ENCODE peak calls at places on chromosomes 11 and 22, in six cellular contexts. One of them, this sample, is unnamed.

GRCh38 chr11:133966147-133966546 is 9.4 kb upstream of the IGSF9B start:
- DNase-seq in BJ: no peak
- DNase-seq in amniotic stem cell: no peak
- DNase-seq in MG63: no peak
- DNase-seq in heart left ventricle: peak
- DNase-seq in NCI-H146: no peak
- DNase-seq in this sample: peak

GRCh38 chr11:44324787-44325525 is 15.0 kb upstream of the ALX4 start:
- DNase-seq in BJ: no peak
- DNase-seq in amniotic stem cell: no peak
- DNase-seq in MG63: no peak
- DNase-seq in heart left ventricle: no peak
- DNase-seq in NCI-H146: peak
- DNase-seq in this sample: peak

GRCh38 chr11:70078095-70078795 is at the start of gene ANO1:
- DNase-seq in BJ: no peak
- DNase-seq in amniotic stem cell: no peak
- DNase-seq in MG63: peak
- DNase-seq in heart left ventricle: no peak
- DNase-seq in NCI-H146: no peak
- DNase-seq in this sample: no peak

GRCh38 chr22:17314472-17314871 is 54.8 kb upstream of the CECR2 start:
- DNase-seq in BJ: no peak
- DNase-seq in amniotic stem cell: no peak
- DNase-seq in MG63: no peak
- DNase-seq in heart left ventricle: no peak
- DNase-seq in NCI-H146: peak
- DNase-seq in this sample: no peak

GRCh38 chr11:746289-747175 is 732 bp upstream of the TALDO1 start:
- DNase-seq in BJ: no peak
- DNase-seq in amniotic stem cell: no peak
- DNase-seq in MG63: no peak
- DNase-seq in heart left ventricle: no peak
- DNase-seq in NCI-H146: peak
- DNase-seq in this sample: peak

GRCh38 chr22:30224161-30224857 is 22.2 kb downstream of the LIF start:
- DNase-seq in BJ: peak
- DNase-seq in amniotic stem cell: no peak
- DNase-seq in MG63: peak
- DNase-seq in heart left ventricle: no peak
- DNase-seq in NCI-H146: no peak
- DNase-seq in this sample: no peak

GRCh38 chr22:45518580-45518991 is 15.9 kb downstream of the FBLN1 start:
- DNase-seq in BJ: no peak
- DNase-seq in amniotic stem cell: no peak
- DNase-seq in MG63: no peak
- DNase-seq in heart left ventricle: no peak
- DNase-seq in NCI-H146: no peak
- DNase-seq in this sample: no peak

GRCh38 chr11:103078710-103079109 is 13.2 kb downstream of the DCUN1D5 start:
- DNase-seq in BJ: no peak
- DNase-seq in amniotic stem cell: no peak
- DNase-seq in MG63: no peak
- DNase-seq in heart left ventricle: no peak
- DNase-seq in NCI-H146: no peak
- DNase-seq in this sample: no peak

GRCh38 chr11:89625171-89625570 is 84.9 kb upstream of the TRIM77 start:
- DNase-seq in BJ: no peak
- DNase-seq in amniotic stem cell: no peak
- DNase-seq in MG63: no peak
- DNase-seq in heart left ventricle: no peak
- DNase-seq in NCI-H146: peak
- DNase-seq in this sample: no peak

GRCh38 chr22:20009582-20010306 is 6.9 kb downstream of the ARVCF start:
- DNase-seq in BJ: no peak
- DNase-seq in amniotic stem cell: no peak
- DNase-seq in MG63: no peak
- DNase-seq in heart left ventricle: peak
- DNase-seq in NCI-H146: no peak
- DNase-seq in this sample: no peak

GRCh38 chr11:78532991-78533861 is 41.4 kb downstream of the NARS2 start:
- DNase-seq in BJ: no peak
- DNase-seq in amniotic stem cell: no peak
- DNase-seq in MG63: no peak
- DNase-seq in heart left ventricle: no peak
- DNase-seq in NCI-H146: no peak
- DNase-seq in this sample: no peak

GRCh38 chr22:40203568-40203967 is 25.8 kb downstream of the TNRC6B start:
- DNase-seq in BJ: no peak
- DNase-seq in amniotic stem cell: no peak
- DNase-seq in MG63: no peak
- DNase-seq in heart left ventricle: no peak
- DNase-seq in NCI-H146: peak
- DNase-seq in this sample: no peak

GRCh38 chr11:115411114-115411513 is 93.1 kb downstream of the CADM1 start:
- DNase-seq in BJ: no peak
- DNase-seq in amniotic stem cell: no peak
- DNase-seq in MG63: no peak
- DNase-seq in heart left ventricle: no peak
- DNase-seq in NCI-H146: no peak
- DNase-seq in this sample: no peak

GRCh38 chr11:69010361-69010891 is 2.6 kb downstream of the MRGPRF start:
- DNase-seq in BJ: no peak
- DNase-seq in amniotic stem cell: no peak
- DNase-seq in MG63: no peak
- DNase-seq in heart left ventricle: no peak
- DNase-seq in NCI-H146: peak
- DNase-seq in this sample: no peak

GRCh38 chr11:87859583-87859982 is 315.7 kb downstream of the RAB38 start:
- DNase-seq in BJ: no peak
- DNase-seq in amniotic stem cell: no peak
- DNase-seq in MG63: no peak
- DNase-seq in heart left ventricle: no peak
- DNase-seq in NCI-H146: no peak
- DNase-seq in this sample: peak

GRCh38 chr11:96309001-96309642 is 33.9 kb downstream of the MAML2 start:
- DNase-seq in BJ: no peak
- DNase-seq in amniotic stem cell: no peak
- DNase-seq in MG63: no peak
- DNase-seq in heart left ventricle: no peak
- DNase-seq in NCI-H146: no peak
- DNase-seq in this sample: no peak

GRCh38 chr11:87056091-87056490 is 18.4 kb downstream of the TMEM135 start:
- DNase-seq in BJ: no peak
- DNase-seq in amniotic stem cell: no peak
- DNase-seq in MG63: no peak
- DNase-seq in heart left ventricle: no peak
- DNase-seq in NCI-H146: no peak
- DNase-seq in this sample: no peak

GRCh38 chr11:440065-441042 is 1.5 kb downstream of the ANO9 start:
- DNase-seq in BJ: no peak
- DNase-seq in amniotic stem cell: no peak
- DNase-seq in MG63: no peak
- DNase-seq in heart left ventricle: no peak
- DNase-seq in NCI-H146: no peak
- DNase-seq in this sample: no peak

GRCh38 chr11:69552951-69553350 is 71.5 kb downstream of the LINC01488 start:
- DNase-seq in BJ: no peak
- DNase-seq in amniotic stem cell: no peak
- DNase-seq in MG63: no peak
- DNase-seq in heart left ventricle: no peak
- DNase-seq in NCI-H146: no peak
- DNase-seq in this sample: no peak

GRCh38 chr11:4636962-4637661 is at the start of gene OR51D1:
- DNase-seq in BJ: no peak
- DNase-seq in amniotic stem cell: no peak
- DNase-seq in MG63: peak
- DNase-seq in heart left ventricle: peak
- DNase-seq in NCI-H146: peak
- DNase-seq in this sample: peak

GRCh38 chr11:76846441-76846840 is 14.3 kb upstream of the ACER3 start:
- DNase-seq in BJ: no peak
- DNase-seq in amniotic stem cell: no peak
- DNase-seq in MG63: no peak
- DNase-seq in heart left ventricle: no peak
- DNase-seq in NCI-H146: no peak
- DNase-seq in this sample: no peak

GRCh38 chr11:69640995-69641581 is at the start of gene CCND1:
- DNase-seq in BJ: peak
- DNase-seq in amniotic stem cell: peak
- DNase-seq in MG63: peak
- DNase-seq in heart left ventricle: peak
- DNase-seq in NCI-H146: peak
- DNase-seq in this sample: no peak

GRCh38 chr22:46336119-46337078 is 885 bp downstream of the TRMU start:
- DNase-seq in BJ: no peak
- DNase-seq in amniotic stem cell: no peak
- DNase-seq in MG63: peak
- DNase-seq in heart left ventricle: peak
- DNase-seq in NCI-H146: peak
- DNase-seq in this sample: peak

GRCh38 chr11:128388182-128388815 is 199.1 kb downstream of the ETS1 start:
- DNase-seq in BJ: no peak
- DNase-seq in amniotic stem cell: no peak
- DNase-seq in MG63: no peak
- DNase-seq in heart left ventricle: no peak
- DNase-seq in NCI-H146: peak
- DNase-seq in this sample: no peak

GRCh38 chr11:86132667-86133310 is 63.9 kb upstream of the PICALM start:
- DNase-seq in BJ: no peak
- DNase-seq in amniotic stem cell: no peak
- DNase-seq in MG63: no peak
- DNase-seq in heart left ventricle: no peak
- DNase-seq in NCI-H146: no peak
- DNase-seq in this sample: no peak

GRCh38 chr11:69278091-69278867 is 15.7 kb upstream of the MYEOV start:
- DNase-seq in BJ: no peak
- DNase-seq in amniotic stem cell: no peak
- DNase-seq in MG63: no peak
- DNase-seq in heart left ventricle: peak
- DNase-seq in NCI-H146: no peak
- DNase-seq in this sample: no peak

GRCh38 chr22:32760396-32760795 is 41.1 kb upstream of the TIMP3 start:
- DNase-seq in BJ: no peak
- DNase-seq in amniotic stem cell: no peak
- DNase-seq in MG63: no peak
- DNase-seq in heart left ventricle: no peak
- DNase-seq in NCI-H146: no peak
- DNase-seq in this sample: no peak

This sample was measured in COR-L47.